ENCODE peak calls at places on chromosomes 16 and 17, in eight cellular contexts. G is HepG2, S is K562, O is transverse colon, C is H1, J is endothelial cell of umbilical vein, Y is HCT116, Q is stomach. R is an unnamed sample. For H3K4me1, the result is how much of the 10 kb centered on the place peaks cover.

GRCh38 chr17:30333503-30334240 is at the start of gene TMIGD1:
- DNase-seq in G (no peak), S (no peak), O (no peak), C (no peak), J (no peak), Y (no peak), Q (no peak), R (no peak)

GRCh38 chr16:86797700-86798099 is 219.4 kb downstream of the FOXL1 start:
- DNase-seq in G (no peak), S (no peak), O (no peak), C (no peak), J (no peak), Y (no peak), Q (no peak), R (no peak)

GRCh38 chr17:28743243-28744103 is at the start of gene TRAF4:
- DNase-seq in G (peak), S (peak), O (peak), C (no peak), J (peak), Y (peak), Q (peak), R (peak)

GRCh38 chr16:684961-685696 is 995 bp upstream of the JMJD8 start:
- DNase-seq in G (no peak), S (no peak), O (no peak), C (no peak), J (no peak), Y (no peak), Q (no peak), R (peak)

GRCh38 chr16:9139965-9140364 is 48.5 kb downstream of the HAPSTR1 start:
- DNase-seq in G (peak), S (peak), O (no peak), C (no peak), J (no peak), Y (peak), Q (no peak), R (peak)

GRCh38 chr16:4465977-4466779 is 8.2 kb downstream of the NMRAL1 start:
- DNase-seq in G (no peak), S (no peak), O (peak), C (no peak), J (no peak), Y (no peak), Q (peak), R (peak)

GRCh38 chr17:55830699-55831098 is 79.8 kb downstream of the PCTP start:
- DNase-seq in G (no peak), S (no peak), O (no peak), C (no peak), J (no peak), Y (no peak), Q (no peak), R (no peak)

GRCh38 chr17:77420804-77421634 is 280.2 kb downstream of the SEC14L1 start:
- DNase-seq in G (no peak), S (peak), O (peak), C (no peak), J (peak), Y (no peak), Q (no peak), R (no peak)

GRCh38 chr17:55348749-55349354 is 72.8 kb downstream of the MMD start:
- DNase-seq in G (peak), S (peak), O (peak), C (no peak), J (peak), Y (peak), Q (peak), R (no peak)

GRCh38 chr17:35088911-35089845 is 25.7 kb upstream of the RFFL start:
- DNase-seq in G (peak), S (peak), O (peak), C (no peak), J (peak), Y (peak), Q (peak), R (peak)

GRCh38 chr17:42275527-42276358 is 448 bp downstream of the STAT5B start:
- DNase-seq in G (no peak), S (peak), O (peak), C (no peak), J (peak), Y (no peak), Q (no peak), R (peak)

GRCh38 chr17:21029032-21029431 is 13.8 kb downstream of the USP22 start:
- DNase-seq in G (no peak), S (no peak), O (no peak), C (no peak), J (no peak), Y (no peak), Q (no peak), R (no peak)

GRCh38 chr17:63476857-63477470 is at the start of gene ACE:
- DNase-seq in G (no peak), S (peak), O (peak), C (no peak), J (peak), Y (no peak), Q (peak), R (no peak)

GRCh38 chr16:75109732-75110243 is 6.8 kb downstream of the LDHD start:
- DNase-seq in G (no peak), S (no peak), O (peak), C (no peak), J (no peak), Y (no peak), Q (peak), R (peak)

GRCh38 chr16:27598921-27599565 is 49.1 kb downstream of the KATNIP start:
- DNase-seq in G (no peak), S (no peak), O (no peak), C (no peak), J (no peak), Y (no peak), Q (no peak), R (no peak)

GRCh38 chr16:53821957-53822625 is 118.1 kb downstream of the FTO start:
- DNase-seq in G (peak), S (no peak), O (no peak), C (no peak), J (no peak), Y (no peak), Q (no peak), R (no peak)

GRCh38 chr16:88983771-88984687 is 7.0 kb upstream of the CBFA2T3 start:
- DNase-seq in G (no peak), S (no peak), O (no peak), C (no peak), J (no peak), Y (no peak), Q (no peak), R (peak)

DNA sequence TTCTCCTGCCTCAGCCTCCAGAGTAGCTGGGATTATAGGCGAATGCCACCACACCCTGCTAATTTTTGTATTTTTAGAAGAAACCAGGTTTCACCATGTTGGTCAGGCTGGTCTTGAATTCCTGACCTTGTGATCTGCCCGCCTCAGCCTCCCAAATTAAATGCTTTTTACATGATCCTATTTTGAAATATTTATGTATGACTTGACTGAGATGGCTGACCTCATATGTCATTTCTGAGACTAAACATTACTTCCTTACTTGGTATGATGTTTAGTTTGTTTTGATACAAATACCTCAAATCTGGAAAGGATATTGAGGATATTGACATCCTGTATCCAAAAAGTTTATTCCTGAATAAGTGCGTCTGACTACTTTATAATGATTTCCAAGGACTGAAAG is 11.9 kb downstream of the CALCOCO2 start:
- DNase-seq in G (no peak), S (no peak), O (no peak), C (no peak), J (no peak), Y (no peak), Q (no peak), R (no peak)
- H3K4me1 ChIP-seq in G (under half), S (under half), O (under half), C (under half), J (under half), Y (under half), Q (half or more), R (half or more)

DNA sequence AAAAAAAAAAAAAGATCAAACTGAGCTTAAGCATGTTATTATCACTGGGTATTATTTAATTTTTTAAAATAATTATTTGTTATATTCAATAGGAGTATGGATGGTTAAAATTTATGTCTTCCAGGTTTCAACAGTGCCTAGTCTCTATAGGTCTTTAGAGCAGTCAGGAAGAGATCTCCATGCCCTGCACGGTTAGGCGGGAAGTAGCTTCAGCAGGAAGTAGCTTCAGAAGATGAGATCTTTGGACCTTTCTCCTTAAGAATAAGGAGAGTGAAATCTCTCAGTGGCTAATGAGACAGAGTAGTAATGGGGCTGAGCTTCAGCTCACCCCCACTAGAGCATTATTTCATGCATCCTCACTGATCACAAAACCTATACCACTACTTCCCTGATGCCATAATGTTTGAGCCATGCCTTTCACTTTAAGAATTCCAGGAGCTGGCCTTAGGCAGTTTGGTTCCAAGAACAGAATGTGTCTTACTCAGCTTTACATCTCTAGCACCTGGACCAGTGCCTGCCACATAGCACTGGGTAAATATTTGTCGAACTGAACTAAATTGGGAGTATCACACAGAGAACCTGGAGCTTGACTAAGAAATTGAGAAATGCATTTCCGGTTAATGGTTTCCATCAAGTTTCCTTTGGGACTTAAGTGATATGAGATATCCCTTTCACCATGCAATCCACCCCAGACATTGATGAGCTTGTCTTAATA is 43.5 kb downstream of the SCPEP1 start:
- DNase-seq in G (no peak), S (no peak), O (peak), C (no peak), J (no peak), Y (no peak), Q (peak), R (no peak)
- TF ChIP-seq POLR2AphosphoS5 in G (no peak), S (no peak), O (peak), C (no peak), J (no peak), Y (no peak), Q (peak), R (no peak)

GRCh38 chr17:61164517-61164916 is 235.1 kb upstream of the TBX2 start:
- DNase-seq in G (no peak), S (no peak), O (no peak), C (no peak), J (no peak), Y (no peak), Q (no peak), R (no peak)
- H3K4me1 ChIP-seq in G (under half), S (under half), O (under half), C (under half), J (under half), Y (under half), Q (under half), R (under half)

GRCh38 chr17:69084911-69085310 is 24.2 kb upstream of the ABCA9 start:
- DNase-seq in G (peak), S (peak), O (no peak), C (peak), J (no peak), Y (peak), Q (no peak), R (no peak)
- TF ChIP-seq POLR2AphosphoS5 in G (no peak), S (no peak), O (no peak), C (no peak), J (no peak), Y (no peak), Q (no peak), R (no peak)

GRCh38 chr17:80901319-80901718 is 90.3 kb upstream of the CHMP6 start:
- DNase-seq in G (no peak), S (no peak), O (no peak), C (no peak), J (peak), Y (no peak), Q (no peak), R (no peak)
- H3K4me1 ChIP-seq in G (under half), S (under half), O (under half), C (under half), J (under half), Y (under half), Q (under half), R (under half)

GRCh38 chr16:58515125-58515870 is at the start of gene SETD6:
- DNase-seq in G (peak), S (peak), O (peak), C (peak), J (peak), Y (peak), Q (peak), R (peak)
- TF ChIP-seq POLR2AphosphoS5 in G (peak), S (peak), O (peak), C (peak), J (peak), Y (peak), Q (peak), R (peak)

DNA sequence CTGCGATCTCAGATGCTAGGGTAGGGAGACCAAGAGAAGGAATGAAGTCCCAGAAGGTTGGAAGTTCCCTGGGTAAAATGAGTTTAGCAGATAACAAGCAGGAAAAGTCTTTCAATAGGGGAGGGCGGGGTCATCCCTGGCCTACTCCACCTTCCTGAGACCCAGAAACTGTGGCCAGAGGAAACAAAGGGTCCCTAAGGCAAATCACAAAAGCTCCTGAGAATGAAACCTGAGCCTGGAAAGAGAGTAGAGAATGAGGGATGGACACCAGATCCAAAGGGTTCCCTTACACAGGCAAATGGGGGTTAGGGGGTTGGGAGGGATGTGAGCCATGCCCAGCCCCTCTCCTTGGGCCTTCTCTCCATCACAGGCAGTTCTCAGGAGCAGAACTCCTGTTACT is 9.6 kb upstream of the NR1D1 start:
- DNase-seq in G (no peak), S (no peak), O (no peak), C (no peak), J (peak), Y (no peak), Q (no peak), R (no peak)
- H3K4me1 ChIP-seq in G (half or more), S (half or more), O (half or more), C (under half), J (half or more), Y (half or more), Q (half or more), R (half or more)

DNA sequence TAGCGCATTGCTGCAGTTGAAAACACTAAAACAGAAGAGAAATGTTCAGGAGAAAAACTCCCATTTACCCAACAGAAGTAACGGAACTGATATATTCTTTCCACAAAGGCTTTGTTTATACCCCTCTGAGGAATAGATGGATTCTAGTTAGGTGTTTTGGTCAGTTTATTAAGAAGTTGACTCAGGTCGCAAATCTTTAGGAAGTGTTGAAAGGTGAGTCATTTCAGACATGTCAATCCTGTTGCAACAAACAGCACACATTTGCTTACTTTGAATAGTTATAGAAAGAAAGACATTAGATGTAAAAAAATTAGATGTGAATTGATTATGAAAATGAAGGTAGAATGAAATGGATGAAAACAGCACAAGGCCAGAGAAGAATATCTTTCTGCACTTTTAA is 941.0 kb downstream of the KCNJ2 start:
- DNase-seq in G (no peak), S (no peak), O (no peak), C (no peak), J (no peak), Y (peak), Q (no peak), R (no peak)
- TF ChIP-seq POLR2AphosphoS5 in G (no peak), S (no peak), O (no peak), C (no peak), J (no peak), Y (no peak), Q (no peak), R (no peak)

GRCh38 chr17:81342062-81342699 is 47.1 kb upstream of the SLC38A10 start:
- DNase-seq in G (no peak), S (no peak), O (no peak), C (no peak), J (peak), Y (no peak), Q (no peak), R (no peak)
- H3K4me1 ChIP-seq in G (half or more), S (under half), O (under half), C (under half), J (under half), Y (half or more), Q (half or more), R (half or more)

GRCh38 chr16:3099732-3100499 is 822 bp upstream of the ZSCAN10 start:
- DNase-seq in G (peak), S (peak), O (peak), C (peak), J (peak), Y (peak), Q (peak), R (peak)
- TF ChIP-seq POLR2AphosphoS5 in G (peak), S (no peak), O (no peak), C (peak), J (no peak), Y (peak), Q (no peak), R (peak)

R was measured in spleen.